ENCODE peak calls at places on chromosomes 2 and 18, in four cellular contexts. T, I, G and X are unnamed samples.

GRCh38 chr2:152094014-152094413 is 4.8 kb downstream of the CACNB4 start:
- ATAC-seq in T (no peak), I (no peak), G (no peak), X (no peak)

GRCh38 chr2:204027105-204027504 is 90.5 kb downstream of the ICOS start:
- ATAC-seq in T (peak), I (peak), G (no peak), X (peak)

GRCh38 chr2:239548491-239548890 is 147.7 kb upstream of the HDAC4 start:
- ATAC-seq in T (peak), I (peak), G (no peak), X (peak)

GRCh38 chr2:96530474-96531357 is 5.8 kb upstream of the ARID5A start:
- ATAC-seq in T (no peak), I (no peak), G (no peak), X (peak)

GRCh38 chr2:157260403-157261198 is 3.1 kb downstream of the GALNT5 start:
- ATAC-seq in T (no peak), I (no peak), G (no peak), X (no peak)

GRCh38 chr18:13388586-13389490 is 170.3 kb downstream of the LDLRAD4 start:
- ATAC-seq in T (no peak), I (no peak), G (peak), X (no peak)

GRCh38 chr2:130806370-130806769 is 30.3 kb upstream of the ARHGEF4 start:
- ATAC-seq in T (no peak), I (peak), G (no peak), X (no peak)

GRCh38 chr2:107411267-107411666 is 415.4 kb upstream of the RGPD4 start:
- ATAC-seq in T (no peak), I (no peak), G (no peak), X (no peak)

GRCh38 chr2:61249521-61250071 is 87.6 kb downstream of the C2orf74 start:
- ATAC-seq in T (no peak), I (no peak), G (no peak), X (no peak)

GRCh38 chr2:169090133-169090820 is 20.9 kb downstream of the DHRS9 start:
- ATAC-seq in T (no peak), I (no peak), G (no peak), X (no peak)

GRCh38 chr2:145067631-145068030 is 547.7 kb upstream of the ZEB2 start:
- ATAC-seq in T (no peak), I (no peak), G (no peak), X (no peak)

GRCh38 chr2:145484443-145485086 is 964.6 kb upstream of the ZEB2 start:
- ATAC-seq in T (peak), I (peak), G (no peak), X (no peak)